ENCODE peak calls at places on chromosomes 7 and 10, in ten cellular contexts. G, J, W, Z, I, E, R, F, D and P are unnamed samples.

GRCh38 chr10:51937313-51937712 is 237.9 kb upstream of the CSTF2T start:
- DNase-seq in Z (no peak), F (no peak), E (no peak), J (peak), R (no peak), W (no peak), I (no peak), G (no peak), D (no peak), P (no peak)

GRCh38 chr7:30321089-30321991 is 36.9 kb downstream of the ZNRF2 start:
- DNase-seq in W (no peak), I (no peak), E (no peak), R (no peak), G (no peak), F (peak), J (peak), Z (no peak), D (no peak), P (no peak)

GRCh38 chr7:97479740-97480290 is 252.1 kb upstream of the TAC1 start:
- DNase-seq in F (no peak), J (no peak), I (no peak), E (no peak), W (no peak), G (no peak), Z (no peak), D (no peak), R (no peak), P (no peak)

GRCh38 chr10:49385939-49386922 is 9.7 kb downstream of the DRGX start:
- DNase-seq in G (no peak), W (no peak), D (no peak), R (no peak), E (no peak), Z (no peak), I (no peak), J (no peak), F (no peak), P (no peak)

GRCh38 chr10:124328514-124329220 is 90.1 kb downstream of the OAT start:
- DNase-seq in F (no peak), J (no peak), Z (no peak), I (no peak), E (no peak), G (no peak), W (no peak), D (no peak), R (no peak), P (no peak)

GRCh38 chr10:99339563-99340047 is 10.4 kb downstream of the CNNM1 start:
- DNase-seq in R (no peak), E (no peak), W (no peak), F (no peak), D (no peak), G (no peak), J (no peak), I (no peak), Z (no peak), P (no peak)

GRCh38 chr7:124784879-124785818 is 19.6 kb upstream of the GPR37 start:
- DNase-seq in G (peak), Z (peak), E (no peak), I (peak), J (peak), D (no peak), R (no peak), W (peak), F (peak), P (no peak)

GRCh38 chr10:120824864-120825263 is 26.3 kb upstream of the WDR11 start:
- DNase-seq in W (peak), E (no peak), Z (no peak), F (peak), I (peak), G (peak), D (no peak), J (peak), R (no peak), P (no peak)

GRCh38 chr10:93403741-93404354 is 78.3 kb downstream of the MYOF start:
- DNase-seq in F (no peak), J (no peak), G (no peak), I (no peak), W (no peak), Z (no peak), R (no peak), D (no peak), E (no peak), P (no peak)

GRCh38 chr7:77791956-77792355 is 6.3 kb downstream of the TMEM60 start:
- DNase-seq in R (no peak), F (no peak), W (no peak), Z (no peak), J (no peak), D (no peak), G (no peak), E (no peak), I (no peak), P (no peak)